ENCODE peak calls at places on chromosomes 7 and 10, in seven cellular contexts. X is trophoblast cell, Y is mesendoderm, T is IMR-90, L is H1, W is H9, Z is neuronal stem cell. J is an unnamed sample.
A peak's percentile ranks its signal among the peaks of the same experiment; 100 is the strongest.

GRCh38 chr10:43944742-43945730 is 296.4 kb upstream of the ZNF32 start:
- DNase-seq in X (no peak), Y (no peak), T (no peak), L (no peak), W (peak; percentile 5), Z (no peak), J (peak; percentile 54)

GRCh38 chr7:121562274-121562673 is 166.2 kb upstream of the FAM3C start:
- DNase-seq in X (no peak), Y (peak; percentile 54), T (peak; percentile 24), L (no peak), W (no peak), Z (no peak), J (no peak)

GRCh38 chr7:138564365-138564764 is 104.3 kb downstream of the TRIM24 start:
- DNase-seq in X (peak; percentile 65), Y (peak; percentile 8), T (no peak), L (no peak), W (no peak), Z (no peak), J (peak; percentile 10)

GRCh38 chr7:3013975-3014792 is 29.5 kb downstream of the CARD11 start:
- DNase-seq in X (no peak), Y (no peak), T (no peak), L (no peak), W (no peak), Z (no peak), J (no peak)

GRCh38 chr10:79068203-79068561 is 584 bp upstream of the ZMIZ1 start:
- DNase-seq in X (no peak), Y (no peak), T (no peak), L (no peak), W (no peak), Z (peak; percentile 49), J (no peak)

GRCh38 chr7:44221231-44221791 is 20.5 kb downstream of the YKT6 start:
- DNase-seq in X (no peak), Y (no peak), T (no peak), L (no peak), W (no peak), Z (no peak), J (no peak)

GRCh38 chr10:99565166-99565565 is 32.4 kb downstream of the NKX2-3 start:
- DNase-seq in X (no peak), Y (no peak), T (no peak), L (no peak), W (no peak), Z (no peak), J (no peak)

GRCh38 chr7:157825325-157825724 is 488.5 kb downstream of the DNAJB6 start:
- DNase-seq in X (no peak), Y (no peak), T (no peak), L (no peak), W (no peak), Z (no peak), J (no peak)

GRCh38 chr7:82677064-82677463 is 233.5 kb upstream of the CACNA2D1 start:
- DNase-seq in X (no peak), Y (peak; percentile 64), T (no peak), L (no peak), W (no peak), Z (no peak), J (peak; percentile 8)

GRCh38 chr10:55358539-55358938 is 557.5 kb upstream of the PCDH15 start:
- DNase-seq in X (no peak), Y (no peak), T (no peak), L (no peak), W (no peak), Z (no peak), J (no peak)

GRCh38 chr7:5557920-5558401 is 134.3 kb upstream of the TNRC18 start:
- DNase-seq in X (no peak), Y (no peak), T (peak; percentile 11), L (no peak), W (no peak), Z (no peak), J (peak; percentile 71)

GRCh38 chr10:115082521-115082920 is 10.6 kb upstream of the ATRNL1 start:
- DNase-seq in X (no peak), Y (no peak), T (no peak), L (no peak), W (no peak), Z (no peak), J (peak; percentile 53)

GRCh38 chr10:57023626-57024025 is 662.6 kb upstream of the ZWINT start:
- DNase-seq in X (no peak), Y (no peak), T (no peak), L (no peak), W (no peak), Z (no peak), J (no peak)

GRCh38 chr10:103057980-103058568 is 135.0 kb downstream of the NT5C2 start:
- DNase-seq in X (no peak), Y (no peak), T (peak; percentile 64), L (no peak), W (no peak), Z (no peak), J (peak; percentile 77)

GRCh38 chr10:8338177-8338766 is 283.8 kb downstream of the GATA3 start:
- DNase-seq in X (no peak), Y (no peak), T (no peak), L (no peak), W (no peak), Z (no peak), J (no peak)
- H2BK120ac ChIP-seq in X (no peak overlapping the region), Y (no peak overlapping the region), T (no peak overlapping the region), L (no peak overlapping the region), W (no peak overlapping the region), Z (no peak overlapping the region), J (no peak overlapping the region)

DNA sequence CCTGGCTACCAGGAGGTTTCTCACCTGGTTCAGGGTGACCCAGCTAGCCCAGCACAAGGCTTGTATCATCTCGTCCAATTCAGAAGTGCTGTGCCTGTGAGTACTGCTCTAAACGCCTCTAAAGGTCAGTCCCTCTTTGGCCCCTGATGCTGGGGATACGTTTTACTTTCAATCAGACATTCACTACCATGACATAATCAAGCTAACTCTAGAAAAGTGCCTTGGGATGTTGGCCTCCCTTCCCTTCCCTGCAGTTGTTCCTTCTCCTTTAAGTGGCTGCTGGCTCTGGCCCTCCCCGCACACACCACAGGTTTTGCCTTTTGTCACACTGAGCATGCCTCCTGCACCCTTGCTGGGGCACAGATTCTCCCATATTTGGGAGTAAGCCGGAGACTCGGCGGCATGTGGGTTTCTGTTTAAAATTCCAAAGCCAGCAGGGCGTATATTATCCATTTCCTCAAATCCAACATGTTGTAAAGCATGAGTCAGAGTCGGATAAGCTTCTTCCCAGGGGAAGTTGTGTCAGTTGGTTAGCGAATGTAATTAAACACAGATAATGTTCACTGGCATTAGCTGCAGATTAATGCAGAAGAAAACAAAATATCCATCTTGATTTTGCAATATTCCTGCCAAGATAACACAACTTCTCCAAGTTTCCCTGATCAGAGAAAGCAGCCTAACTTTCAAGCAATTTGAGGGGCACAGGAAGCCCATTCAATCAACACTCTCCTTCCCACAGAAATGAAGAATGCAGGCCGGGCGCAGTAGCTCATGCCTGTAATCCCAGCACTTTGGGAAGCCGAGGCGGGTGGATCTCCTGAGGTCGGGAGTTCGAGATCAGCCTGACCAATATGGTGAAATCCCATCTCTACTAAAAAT is 31.8 kb upstream of the VCL start:
- DNase-seq in X (peak; percentile 88), Y (peak; percentile 100), T (peak; percentile 99), L (peak; percentile 96), W (peak; percentile 98), Z (peak; percentile 91), J (peak; percentile 100)
- H3K9ac ChIP-seq in X (no peak overlapping the region), Y (peak overlapping the region; percentile 67), T (peak overlapping the region; percentile 83), L (no peak overlapping the region), W (peak overlapping the region; percentile 35), Z (peak overlapping the region; percentile 51), J (peak overlapping the region; percentile 76)

GRCh38 chr7:67589178-67589577 is 592.5 kb downstream of the TYW1 start:
- DNase-seq in X (no peak), Y (no peak), T (no peak), L (no peak), W (no peak), Z (no peak), J (no peak)
- H3K27me3 ChIP-seq in X (no peaks in the 10 kb centered on the region), Y (no peaks in the 10 kb centered on the region), T (no peaks in the 10 kb centered on the region), L (no peaks in the 10 kb centered on the region), W (no peaks in the 10 kb centered on the region), Z (no peaks in the 10 kb centered on the region), J (no peaks in the 10 kb centered on the region)

GRCh38 chr10:75043256-75044121 is 68.0 kb upstream of the SAMD8 start:
- DNase-seq in X (no peak), Y (no peak), T (no peak), L (no peak), W (peak; percentile 85), Z (no peak), J (no peak)

GRCh38 chr10:75038335-75038734 is 73.1 kb upstream of the SAMD8 start:
- DNase-seq in X (no peak), Y (no peak), T (peak; percentile 76), L (no peak), W (no peak), Z (no peak), J (peak; percentile 19)

GRCh38 chr10:75040576-75040975 is 70.9 kb upstream of the SAMD8 start:
- DNase-seq in X (no peak), Y (no peak), T (no peak), L (no peak), W (no peak), Z (no peak), J (no peak)

GRCh38 chr10:75037171-75038153 is 74.0 kb upstream of the SAMD8 start:
- DNase-seq in X (no peak), Y (no peak), T (no peak), L (no peak), W (no peak), Z (no peak), J (no peak)

GRCh38 chr10:75042292-75042974 is 69.0 kb upstream of the SAMD8 start:
- DNase-seq in X (no peak), Y (no peak), T (peak; percentile 86), L (no peak), W (no peak), Z (no peak), J (peak; percentile 41)
- H2BK120ac ChIP-seq in X (no peak overlapping the region), Y (no peak overlapping the region), T (no peak overlapping the region), L (no peak overlapping the region), W (no peak overlapping the region), Z (no peak overlapping the region), J (no peak overlapping the region)

DNA sequence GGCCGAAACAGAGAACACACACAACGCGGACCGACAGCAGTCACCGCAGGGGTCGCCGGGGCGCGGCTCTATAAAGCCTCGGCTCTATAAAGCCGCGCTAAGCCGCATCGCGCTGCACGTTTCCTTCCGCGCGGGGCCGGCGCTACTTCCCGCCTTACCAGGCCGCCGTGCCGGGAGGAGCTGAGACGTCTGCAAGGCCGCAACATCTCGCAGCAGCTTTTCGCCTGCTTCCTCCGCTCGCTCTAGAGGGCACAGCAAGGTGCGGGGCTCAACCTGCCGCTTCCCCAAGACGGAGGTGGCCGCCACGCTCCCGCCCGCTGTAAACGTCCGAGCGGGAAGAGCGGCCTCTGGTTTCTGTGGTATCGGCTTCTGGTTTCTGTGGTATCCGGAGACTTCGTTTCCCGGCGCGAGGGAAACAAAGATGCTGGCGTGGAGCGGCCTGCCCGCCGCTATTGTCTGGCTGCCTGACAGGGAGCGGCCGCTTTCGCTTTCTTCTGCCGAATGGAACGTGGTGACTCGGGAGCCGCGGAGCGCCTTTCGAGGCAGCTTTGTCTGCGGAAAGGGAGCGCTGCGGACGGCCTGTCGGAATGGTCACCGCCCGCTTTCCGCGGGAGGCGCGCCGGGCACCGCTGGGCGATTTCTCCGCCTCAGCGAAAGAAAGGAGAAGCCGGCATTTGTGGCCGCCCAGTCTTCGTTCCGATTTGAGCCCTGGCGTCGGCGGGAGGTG is 91.8 kb downstream of the SPAG6 start:
- DNase-seq in X (peak; percentile 77), Y (peak; percentile 96), T (peak; percentile 89), L (peak; percentile 79), W (peak; percentile 89), Z (peak; percentile 91), J (peak; percentile 91)
- H3K9ac ChIP-seq in X (peak overlapping the region; percentile 24), Y (peak overlapping the region; percentile 63), T (peak overlapping the region; percentile 86), L (no peak overlapping the region), W (peak overlapping the region; percentile 6), Z (peak overlapping the region; percentile 89), J (peak overlapping the region; percentile 97)

J was measured in mesenchymal stem cell.